ENCODE peak calls at places on chromosome 18, in six cellular contexts. U is CD8-positive, alpha-beta T cell; J is stimulated activated CD8-positive, alpha-beta memory T cell treated with anti-CD3 and anti-CD28 coated beads, Interleukin-2, amount 100 ng/mL, for 1 hour; G is activated naive CD8-positive, alpha-beta T cell treated with anti-CD3 and anti-CD28 coated beads, Interleukin-2, amount 10 ng/mL, durations not matched to agents 7 days and 5 days; V is small intestine; O is astrocyte of the spinal cord. D is an unnamed sample.

GRCh38 chr18:80157708-80158343 is 48.8 kb downstream of the ADNP2 start:
- DNase-seq in U (peak; percentile 57), J (peak; percentile 55), G (peak; percentile 72), V (peak; percentile 73), O (peak; percentile 76), D (peak; percentile 54)

GRCh38 chr18:68608861-68609465 is 105.9 kb downstream of the TMX3 start:
- DNase-seq in U (no peak), J (no peak), G (no peak), V (no peak), O (no peak), D (no peak)

GRCh38 chr18:28288784-28289183 is 111.9 kb upstream of the CDH2 start:
- DNase-seq in U (no peak), J (no peak), G (no peak), V (no peak), O (no peak), D (no peak)

GRCh38 chr18:69817335-69817935 is 130.2 kb downstream of the CD226 start:
- DNase-seq in U (no peak), J (no peak), G (no peak), V (no peak), O (peak; percentile 45), D (no peak)

GRCh38 chr18:10247402-10248117 is 206.9 kb upstream of the APCDD1 start:
- DNase-seq in U (no peak), J (no peak), G (no peak), V (no peak), O (no peak), D (no peak)

GRCh38 chr18:36127866-36128845 is 984 bp downstream of the SLC39A6 start:
- DNase-seq in U (no peak), J (no peak), G (no peak), V (peak; percentile 8), O (peak; percentile 41), D (peak; percentile 4)

GRCh38 chr18:38456253-38456652 is 890.7 kb upstream of the CELF4 start:
- DNase-seq in U (no peak), J (no peak), G (no peak), V (no peak), O (no peak), D (no peak)

GRCh38 chr18:77486985-77487384 is 237.3 kb downstream of the GALR1 start:
- DNase-seq in U (no peak), J (no peak), G (no peak), V (no peak), O (no peak), D (no peak)

GRCh38 chr18:23710946-23711345 is 21.7 kb downstream of the LAMA3 start:
- DNase-seq in U (no peak), J (no peak), G (no peak), V (peak; percentile 83), O (no peak), D (no peak)

GRCh38 chr18:46917808-46918600 is 602 bp downstream of the KATNAL2 start:
- DNase-seq in U (no peak), J (peak; percentile 2), G (no peak), V (peak; percentile 20), O (peak; percentile 36), D (peak; percentile 42)

GRCh38 chr18:73615506-73615905 is 532.1 kb downstream of the FBXO15 start:
- DNase-seq in U (no peak), J (no peak), G (no peak), V (no peak), O (no peak), D (no peak)

GRCh38 chr18:59079264-59079972 is 60.3 kb upstream of the SEC11C start:
- DNase-seq in U (no peak), J (no peak), G (no peak), V (no peak), O (no peak), D (no peak)

GRCh38 chr18:22283397-22283796 is 114.0 kb downstream of the GATA6 start:
- DNase-seq in U (no peak), J (no peak), G (no peak), V (peak; percentile 16), O (peak; percentile 62), D (no peak)

GRCh38 chr18:22177496-22177866 is 8.1 kb downstream of the GATA6 start:
- DNase-seq in U (no peak), J (no peak), G (no peak), V (no peak), O (no peak), D (no peak)

GRCh38 chr18:73617981-73618380 is 529.7 kb downstream of the FBXO15 start:
- DNase-seq in U (no peak), J (no peak), G (no peak), V (no peak), O (no peak), D (no peak)

GRCh38 chr18:34322365-34323289 is 97.9 kb upstream of the NOL4 start:
- DNase-seq in U (no peak), J (no peak), G (no peak), V (peak; percentile 35), O (peak; percentile 82), D (no peak)

GRCh38 chr18:58578835-58579560 is 49.9 kb downstream of the ALPK2 start:
- DNase-seq in U (no peak), J (no peak), G (no peak), V (no peak), O (peak; percentile 82), D (no peak)

GRCh38 chr18:69789794-69790193 is 157.9 kb downstream of the CD226 start:
- DNase-seq in U (no peak), J (no peak), G (no peak), V (no peak), O (no peak), D (no peak)

GRCh38 chr18:9599328-9599727 is 15.0 kb downstream of the PPP4R1 start:
- DNase-seq in U (no peak), J (no peak), G (no peak), V (no peak), O (no peak), D (no peak)